ENCODE peak calls at places on chromosomes 7 and 10, in ten cellular contexts. H is heart right ventricle; R is hepatocyte; I is body of pancreas; L is heart left ventricle; Q is pancreas; J is PC-3; D is neuronal stem cell; N is CD8-positive, alpha-beta T cell; S is tibial nerve. B is an unnamed sample. For H3K36me3, the result is how much of the 10 kb centered on the place peaks cover.

GRCh38 chr7:40808409-40808942 is 673.7 kb downstream of the SUGCT start:
- DNase-seq in S (no peak), I (no peak), N (no peak), L (no peak), R (no peak), D (no peak), Q (no peak), H (no peak), J (peak), B (no peak)

GRCh38 chr7:77687100-77687746 is 9.0 kb upstream of the RSBN1L start:
- DNase-seq in Q (no peak), I (no peak), S (no peak), J (peak), N (no peak), H (no peak), R (no peak), L (no peak), D (no peak), B (no peak)

GRCh38 chr7:43577485-43577951 is 5.4 kb upstream of the STK17A start:
- DNase-seq in N (no peak), D (no peak), L (no peak), J (no peak), R (peak), H (no peak), Q (no peak), S (no peak), I (no peak), B (no peak)

GRCh38 chr10:17349009-17349349 is 105.4 kb downstream of the ST8SIA6 start:
- DNase-seq in R (no peak), L (no peak), N (no peak), D (no peak), I (no peak), J (no peak), Q (no peak), S (no peak), H (no peak), B (no peak)

GRCh38 chr10:70672165-70672992 is at the start of gene ADAMTS14:
- DNase-seq in N (peak), D (peak), Q (no peak), J (peak), L (peak), H (peak), S (no peak), I (no peak), R (peak), B (peak)

GRCh38 chr10:89869180-89869579 is 167.8 kb downstream of the KIF20B start:
- DNase-seq in D (no peak), H (no peak), R (peak), I (no peak), Q (no peak), J (no peak), N (no peak), L (no peak), S (no peak), B (no peak)

GRCh38 chr7:50791921-50792341 is 9.2 kb upstream of the GRB10 start:
- DNase-seq in I (no peak), S (no peak), Q (no peak), H (no peak), N (no peak), J (peak), R (peak), D (no peak), L (no peak), B (no peak)

GRCh38 chr7:116041615-116042014 is 11.1 kb upstream of the TFEC start:
- DNase-seq in I (no peak), N (no peak), H (no peak), L (no peak), R (no peak), J (no peak), S (no peak), Q (no peak), D (no peak), B (no peak)

GRCh38 chr7:96949766-96950165 is 55.6 kb upstream of the DLX6 start:
- DNase-seq in D (no peak), J (peak), N (no peak), L (no peak), I (peak), S (peak), R (peak), Q (no peak), H (no peak), B (no peak)

GRCh38 chr10:21372651-21373410 is 152.7 kb downstream of the SKIDA1 start:
- DNase-seq in J (peak), S (peak), D (no peak), N (peak), L (peak), R (peak), H (no peak), I (no peak), Q (no peak), B (no peak)

GRCh38 chr7:112150823-112151641 is 55.2 kb downstream of the DOCK4 start:
- DNase-seq in L (no peak), Q (no peak), N (no peak), J (no peak), I (no peak), D (no peak), H (no peak), S (no peak), R (no peak), B (no peak)

GRCh38 chr7:138460176-138460648 is at the start of gene TRIM24:
- DNase-seq in N (no peak), R (no peak), S (peak), I (no peak), D (no peak), J (no peak), Q (peak), H (peak), L (peak), B (peak)

GRCh38 chr7:16028103-16028502 is 341.6 kb upstream of the MEOX2 start:
- DNase-seq in J (peak), R (no peak), I (no peak), Q (no peak), N (no peak), L (no peak), H (no peak), D (no peak), S (peak), B (no peak)

GRCh38 chr7:45187946-45188411 is 30.4 kb downstream of the RAMP3 start:
- DNase-seq in J (no peak), D (no peak), S (no peak), R (no peak), L (no peak), H (no peak), N (no peak), Q (no peak), I (no peak), B (peak)

GRCh38 chr10:2392145-2392812 is 655.0 kb upstream of the ADARB2 start:
- DNase-seq in S (no peak), N (no peak), J (no peak), D (no peak), Q (no peak), H (no peak), R (peak), I (no peak), L (no peak), B (no peak)

GRCh38 chr7:25775570-25775969 is 376.4 kb upstream of the NFE2L3 start:
- DNase-seq in Q (no peak), R (no peak), J (no peak), S (no peak), D (no peak), N (no peak), I (no peak), L (no peak), H (no peak), B (no peak)

GRCh38 chr10:27319752-27320561 is 79.4 kb upstream of the ACBD5 start:
- DNase-seq in D (no peak), S (peak), R (peak), L (peak), N (peak), H (peak), Q (peak), I (peak), J (no peak), B (peak)

GRCh38 chr7:2069472-2069860 is 163.3 kb downstream of the MAD1L1 start:
- DNase-seq in L (no peak), R (peak), S (no peak), J (no peak), H (no peak), I (no peak), N (no peak), D (peak), Q (no peak), B (no peak)

GRCh38 chr7:2066251-2066919 is 166.4 kb downstream of the MAD1L1 start:
- DNase-seq in D (no peak), Q (no peak), S (no peak), L (no peak), H (no peak), J (no peak), R (no peak), I (no peak), N (peak), B (no peak)

GRCh38 chr7:2070151-2070763 is 162.5 kb downstream of the MAD1L1 start:
- DNase-seq in S (no peak), J (no peak), I (no peak), L (no peak), N (no peak), R (no peak), D (no peak), Q (no peak), H (no peak), B (no peak)

GRCh38 chr7:2071133-2071832 is 161.5 kb downstream of the MAD1L1 start:
- DNase-seq in Q (no peak), J (no peak), L (no peak), H (no peak), D (peak), I (no peak), N (no peak), R (no peak), S (no peak), B (no peak)

GRCh38 chr7:2068693-2069471 is 163.9 kb downstream of the MAD1L1 start:
- DNase-seq in R (no peak), N (no peak), I (no peak), H (no peak), J (no peak), Q (no peak), D (no peak), S (no peak), L (no peak), B (no peak)
- H3K27ac ChIP-seq in R (no peak), N (no peak), I (no peak), H (no peak), J (no peak), Q (no peak), D (peak), S (no peak), L (no peak), B (no peak)

GRCh38 chr7:30683839-30684238 is 1.6 kb upstream of the CRHR2 start:
- DNase-seq in R (no peak), S (no peak), N (no peak), J (no peak), Q (no peak), I (no peak), H (no peak), L (peak), D (no peak), B (no peak)

GRCh38 chr7:30684351-30684750 is 2.1 kb upstream of the CRHR2 start:
- DNase-seq in S (no peak), N (no peak), R (no peak), H (no peak), D (no peak), L (no peak), I (no peak), Q (no peak), J (no peak), B (no peak)

GRCh38 chr7:30683306-30683705 is 1.1 kb upstream of the CRHR2 start:
- DNase-seq in R (no peak), Q (no peak), D (no peak), H (no peak), L (no peak), N (no peak), S (no peak), I (no peak), J (no peak), B (no peak)

GRCh38 chr7:30681262-30682130 is 760 bp downstream of the CRHR2 start:
- DNase-seq in D (no peak), I (peak), S (no peak), Q (no peak), N (no peak), R (no peak), J (no peak), H (no peak), L (no peak), B (peak)

DNA sequence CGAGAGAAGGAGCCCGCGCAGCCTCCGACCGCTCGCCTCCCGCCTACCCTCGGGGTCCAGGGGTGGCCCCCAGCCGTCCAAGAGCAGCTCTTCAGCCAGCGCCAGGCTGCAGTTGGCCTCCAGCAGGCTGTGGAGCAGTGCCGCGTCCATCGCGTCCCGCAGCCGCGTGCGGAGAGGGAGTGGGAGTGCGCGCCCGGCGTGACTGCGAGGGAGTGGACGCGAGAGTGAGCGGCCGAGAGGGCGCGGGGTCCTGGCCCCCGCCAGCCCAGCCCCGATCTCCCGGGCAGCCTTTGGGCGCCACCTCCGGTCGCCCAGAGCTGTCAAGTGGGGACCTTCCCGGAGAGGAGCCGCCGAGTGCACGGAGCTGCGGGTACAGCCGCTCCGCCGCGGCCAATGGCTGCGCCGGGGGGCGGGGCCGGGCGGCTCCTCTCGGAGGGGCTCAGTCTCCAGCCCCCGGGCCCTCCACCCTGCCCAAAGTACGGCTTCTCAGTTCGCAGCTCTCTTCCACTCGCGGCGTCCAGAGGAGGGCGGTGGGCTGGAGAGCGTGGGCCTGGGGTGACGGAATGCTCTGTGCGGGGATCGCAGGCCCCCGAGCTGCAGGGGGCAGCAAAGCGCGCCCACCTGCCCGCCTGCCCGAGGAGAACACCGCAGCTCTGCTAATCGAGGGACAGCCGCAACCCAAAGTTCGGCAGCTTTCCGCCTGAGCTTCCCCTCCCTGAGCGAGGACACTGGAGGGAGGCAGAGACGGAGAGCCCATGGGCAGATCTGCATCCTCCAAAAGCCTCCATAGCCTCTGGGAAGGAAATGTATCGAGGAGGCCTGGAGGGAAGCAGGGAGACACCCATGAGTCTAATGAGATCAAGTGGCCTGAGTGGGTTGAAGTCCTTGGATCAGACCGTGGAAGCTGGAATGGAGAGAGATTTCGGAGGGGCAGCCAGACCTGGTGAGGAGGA is at the start of gene CRHR2:
- DNase-seq in H (peak), J (no peak), R (peak), S (no peak), L (no peak), I (peak), D (peak), N (no peak), Q (no peak), B (peak)
- H3K4me3 ChIP-seq in H (peak), J (no peak), R (peak), S (peak), L (peak), I (peak), D (peak), N (peak), Q (peak), B (peak)

GRCh38 chr10:93670372-93670771 is 32.0 kb downstream of the FRA10AC1 start:
- DNase-seq in R (no peak), Q (no peak), I (no peak), N (no peak), J (no peak), S (no peak), D (no peak), L (no peak), H (no peak), B (no peak)
- H3K36me3 ChIP-seq in R (under half), Q (under half), I (under half), N (under half), J (under half), S (half or more), D (under half), L (half or more), H (under half), B (half or more)

GRCh38 chr10:75397571-75397921 is 4.0 kb downstream of the ZNF503 start:
- DNase-seq in N (no peak), L (no peak), J (peak), S (no peak), Q (peak), D (peak), I (peak), H (no peak), R (no peak), B (no peak)
- H3K27ac ChIP-seq in N (no peak), L (peak), J (peak), S (peak), Q (peak), D (no peak), I (peak), H (peak), R (peak), B (peak)